ENCODE peak calls at places on chromosomes 5 and 9, in five cellular contexts. One of them, this sample, is unnamed. For H3K4me1, the result is how much of the 10 kb centered on the place peaks cover.

GRCh38 chr5:82421119-82421518 is 143.0 kb upstream of the RPS23 start:
- DNase-seq in CD8-positive, alpha-beta T cell: no peak
- DNase-seq in colonic mucosa: no peak
- DNase-seq in neural progenitor cell: no peak
- DNase-seq in right cardiac atrium: no peak
- DNase-seq in this sample: no peak

GRCh38 chr9:127694890-127695735 is 11.7 kb upstream of the CFAP157 start:
- DNase-seq in CD8-positive, alpha-beta T cell: no peak
- DNase-seq in colonic mucosa: no peak
- DNase-seq in neural progenitor cell: no peak
- DNase-seq in right cardiac atrium: no peak
- DNase-seq in this sample: no peak

GRCh38 chr9:126980231-126980630 is 65.6 kb downstream of the RALGPS1 start:
- DNase-seq in CD8-positive, alpha-beta T cell: no peak
- DNase-seq in colonic mucosa: no peak
- DNase-seq in neural progenitor cell: no peak
- DNase-seq in right cardiac atrium: no peak
- DNase-seq in this sample: no peak

GRCh38 chr9:34498511-34498910 is 24.3 kb downstream of the ENHO start:
- DNase-seq in CD8-positive, alpha-beta T cell: no peak
- DNase-seq in colonic mucosa: no peak
- DNase-seq in neural progenitor cell: no peak
- DNase-seq in right cardiac atrium: no peak
- DNase-seq in this sample: no peak

GRCh38 chr5:180289433-180289832 is 2.5 kb downstream of the MAPK9 start:
- DNase-seq in CD8-positive, alpha-beta T cell: no peak
- DNase-seq in colonic mucosa: peak
- DNase-seq in neural progenitor cell: no peak
- DNase-seq in right cardiac atrium: no peak
- DNase-seq in this sample: peak

GRCh38 chr9:130549093-130549735 is 30.2 kb upstream of the FUBP3 start:
- DNase-seq in CD8-positive, alpha-beta T cell: no peak
- DNase-seq in colonic mucosa: no peak
- DNase-seq in neural progenitor cell: no peak
- DNase-seq in right cardiac atrium: no peak
- DNase-seq in this sample: no peak

GRCh38 chr5:178404987-178405386 is 172.4 kb upstream of the PHYKPL start:
- DNase-seq in CD8-positive, alpha-beta T cell: no peak
- DNase-seq in colonic mucosa: no peak
- DNase-seq in neural progenitor cell: no peak
- DNase-seq in right cardiac atrium: no peak
- DNase-seq in this sample: no peak

GRCh38 chr9:133107961-133108793 is 12.9 kb downstream of the RALGDS start:
- DNase-seq in CD8-positive, alpha-beta T cell: no peak
- DNase-seq in colonic mucosa: no peak
- DNase-seq in neural progenitor cell: no peak
- DNase-seq in right cardiac atrium: peak
- DNase-seq in this sample: no peak

GRCh38 chr9:133584559-133585476 is 24.4 kb downstream of the FAM163B start:
- DNase-seq in CD8-positive, alpha-beta T cell: no peak
- DNase-seq in colonic mucosa: peak
- DNase-seq in neural progenitor cell: peak
- DNase-seq in right cardiac atrium: peak
- DNase-seq in this sample: peak

GRCh38 chr9:131594906-131595675 is 49.8 kb downstream of the PRRT1B start:
- DNase-seq in CD8-positive, alpha-beta T cell: no peak
- DNase-seq in colonic mucosa: no peak
- DNase-seq in neural progenitor cell: no peak
- DNase-seq in right cardiac atrium: peak
- DNase-seq in this sample: no peak

GRCh38 chr5:128579669-128580068 is 41.6 kb upstream of the FBN2 start:
- DNase-seq in CD8-positive, alpha-beta T cell: no peak
- DNase-seq in colonic mucosa: no peak
- DNase-seq in neural progenitor cell: no peak
- DNase-seq in right cardiac atrium: no peak
- DNase-seq in this sample: no peak

GRCh38 chr5:120848883-120849282 is 384.8 kb downstream of the PRR16 start:
- DNase-seq in CD8-positive, alpha-beta T cell: no peak
- DNase-seq in colonic mucosa: no peak
- DNase-seq in neural progenitor cell: peak
- DNase-seq in right cardiac atrium: no peak
- DNase-seq in this sample: no peak

GRCh38 chr9:6216002-6216401 is 395 bp downstream of the IL33 start:
- DNase-seq in CD8-positive, alpha-beta T cell: no peak
- DNase-seq in colonic mucosa: no peak
- DNase-seq in neural progenitor cell: no peak
- DNase-seq in right cardiac atrium: peak
- DNase-seq in this sample: no peak

GRCh38 chr9:131744171-131744714 is 4.4 kb upstream of the RAPGEF1 start:
- DNase-seq in CD8-positive, alpha-beta T cell: peak
- DNase-seq in colonic mucosa: no peak
- DNase-seq in neural progenitor cell: no peak
- DNase-seq in right cardiac atrium: no peak
- DNase-seq in this sample: no peak

GRCh38 chr5:51621156-51621555 is 237.9 kb downstream of the ISL1 start:
- DNase-seq in CD8-positive, alpha-beta T cell: no peak
- DNase-seq in colonic mucosa: no peak
- DNase-seq in neural progenitor cell: peak
- DNase-seq in right cardiac atrium: no peak
- DNase-seq in this sample: no peak

GRCh38 chr5:13987843-13988464 is 43.5 kb upstream of the DNAH5 start:
- DNase-seq in CD8-positive, alpha-beta T cell: no peak
- DNase-seq in colonic mucosa: peak
- DNase-seq in neural progenitor cell: peak
- DNase-seq in right cardiac atrium: peak
- DNase-seq in this sample: peak

GRCh38 chr5:80781356-80781755 is 126.6 kb upstream of the DHFR start:
- DNase-seq in CD8-positive, alpha-beta T cell: no peak
- DNase-seq in colonic mucosa: no peak
- DNase-seq in neural progenitor cell: no peak
- DNase-seq in right cardiac atrium: no peak
- DNase-seq in this sample: no peak

GRCh38 chr9:14482856-14483255 is 168.9 kb upstream of the NFIB start:
- DNase-seq in CD8-positive, alpha-beta T cell: no peak
- DNase-seq in colonic mucosa: no peak
- DNase-seq in neural progenitor cell: no peak
- DNase-seq in right cardiac atrium: no peak
- DNase-seq in this sample: no peak

GRCh38 chr9:38362912-38363588 is 29.5 kb upstream of the ALDH1B1 start:
- DNase-seq in CD8-positive, alpha-beta T cell: no peak
- DNase-seq in colonic mucosa: no peak
- DNase-seq in neural progenitor cell: peak
- DNase-seq in right cardiac atrium: peak
- DNase-seq in this sample: peak

GRCh38 chr5:171309526-171310333 is 682 bp downstream of the TLX3 start:
- DNase-seq in CD8-positive, alpha-beta T cell: no peak
- DNase-seq in colonic mucosa: peak
- DNase-seq in neural progenitor cell: peak
- DNase-seq in right cardiac atrium: no peak
- DNase-seq in this sample: no peak

GRCh38 chr5:74355041-74355440 is 285.5 kb downstream of the ENC1 start:
- DNase-seq in CD8-positive, alpha-beta T cell: no peak
- DNase-seq in colonic mucosa: no peak
- DNase-seq in neural progenitor cell: no peak
- DNase-seq in right cardiac atrium: no peak
- DNase-seq in this sample: no peak

GRCh38 chr5:44389410-44389879 is at the start of gene FGF10:
- DNase-seq in CD8-positive, alpha-beta T cell: no peak
- DNase-seq in colonic mucosa: no peak
- DNase-seq in neural progenitor cell: peak
- DNase-seq in right cardiac atrium: peak
- DNase-seq in this sample: no peak

GRCh38 chr5:392431-392988 is 50.5 kb upstream of the EXOC3 start:
- DNase-seq in CD8-positive, alpha-beta T cell: peak
- DNase-seq in colonic mucosa: peak
- DNase-seq in neural progenitor cell: no peak
- DNase-seq in right cardiac atrium: no peak
- DNase-seq in this sample: no peak

GRCh38 chr9:122684851-122685250 is 9.9 kb downstream of the OR1L3 start:
- DNase-seq in CD8-positive, alpha-beta T cell: no peak
- DNase-seq in colonic mucosa: no peak
- DNase-seq in neural progenitor cell: no peak
- DNase-seq in right cardiac atrium: no peak
- DNase-seq in this sample: no peak

GRCh38 chr9:33820231-33820745 is 3.3 kb downstream of the UBE2R2 start:
- DNase-seq in CD8-positive, alpha-beta T cell: no peak
- DNase-seq in colonic mucosa: no peak
- DNase-seq in neural progenitor cell: no peak
- DNase-seq in right cardiac atrium: no peak
- DNase-seq in this sample: no peak

GRCh38 chr9:32877639-32878217 is 94.4 kb downstream of the TMEM215 start:
- DNase-seq in CD8-positive, alpha-beta T cell: no peak
- DNase-seq in colonic mucosa: no peak
- DNase-seq in neural progenitor cell: no peak
- DNase-seq in right cardiac atrium: no peak
- DNase-seq in this sample: no peak

GRCh38 chr5:56175465-56175864 is 57.7 kb downstream of the ANKRD55 start:
- DNase-seq in CD8-positive, alpha-beta T cell: no peak
- DNase-seq in colonic mucosa: no peak
- DNase-seq in neural progenitor cell: peak
- DNase-seq in right cardiac atrium: no peak
- DNase-seq in this sample: no peak

GRCh38 chr5:82419559-82420332 is 141.6 kb upstream of the RPS23 start:
- DNase-seq in CD8-positive, alpha-beta T cell: no peak
- DNase-seq in colonic mucosa: no peak
- DNase-seq in neural progenitor cell: no peak
- DNase-seq in right cardiac atrium: no peak
- DNase-seq in this sample: no peak

GRCh38 chr9:97638666-97639065 is 5.0 kb downstream of the NCBP1 start:
- DNase-seq in CD8-positive, alpha-beta T cell: no peak
- DNase-seq in colonic mucosa: no peak
- DNase-seq in neural progenitor cell: peak
- DNase-seq in right cardiac atrium: no peak
- DNase-seq in this sample: no peak

GRCh38 chr5:40446910-40447309 is 232.8 kb upstream of the PTGER4 start:
- DNase-seq in CD8-positive, alpha-beta T cell: no peak
- DNase-seq in colonic mucosa: peak
- DNase-seq in neural progenitor cell: no peak
- DNase-seq in right cardiac atrium: no peak
- DNase-seq in this sample: peak

GRCh38 chr9:88777498-88778312 is 213.6 kb upstream of the S1PR3 start:
- DNase-seq in CD8-positive, alpha-beta T cell: no peak
- DNase-seq in colonic mucosa: no peak
- DNase-seq in neural progenitor cell: peak
- DNase-seq in right cardiac atrium: peak
- DNase-seq in this sample: no peak

GRCh38 chr5:169850407-169850806 is 129.9 kb downstream of the INSYN2B start:
- DNase-seq in CD8-positive, alpha-beta T cell: no peak
- DNase-seq in colonic mucosa: no peak
- DNase-seq in neural progenitor cell: no peak
- DNase-seq in right cardiac atrium: no peak
- DNase-seq in this sample: no peak

GRCh38 chr5:133397986-133398645 is 214.2 kb downstream of the FSTL4 start:
- DNase-seq in CD8-positive, alpha-beta T cell: no peak
- DNase-seq in colonic mucosa: no peak
- DNase-seq in neural progenitor cell: no peak
- DNase-seq in right cardiac atrium: no peak
- DNase-seq in this sample: no peak

GRCh38 chr5:133397432-133397831 is 214.9 kb downstream of the FSTL4 start:
- DNase-seq in CD8-positive, alpha-beta T cell: no peak
- DNase-seq in colonic mucosa: no peak
- DNase-seq in neural progenitor cell: no peak
- DNase-seq in right cardiac atrium: no peak
- DNase-seq in this sample: no peak

GRCh38 chr5:133396724-133397123 is 215.6 kb downstream of the FSTL4 start:
- DNase-seq in CD8-positive, alpha-beta T cell: no peak
- DNase-seq in colonic mucosa: no peak
- DNase-seq in neural progenitor cell: no peak
- DNase-seq in right cardiac atrium: no peak
- DNase-seq in this sample: no peak

GRCh38 chr5:133393776-133394476 is 218.4 kb downstream of the FSTL4 start:
- DNase-seq in CD8-positive, alpha-beta T cell: no peak
- DNase-seq in colonic mucosa: peak
- DNase-seq in neural progenitor cell: no peak
- DNase-seq in right cardiac atrium: no peak
- DNase-seq in this sample: no peak

GRCh38 chr5:133396187-133396621 is 216.1 kb downstream of the FSTL4 start:
- DNase-seq in CD8-positive, alpha-beta T cell: no peak
- DNase-seq in colonic mucosa: no peak
- DNase-seq in neural progenitor cell: peak
- DNase-seq in right cardiac atrium: no peak
- DNase-seq in this sample: no peak
- H3K4me1 ChIP-seq in CD8-positive, alpha-beta T cell: under half
- H3K4me1 ChIP-seq in colonic mucosa: under half
- H3K4me1 ChIP-seq in neural progenitor cell: under half
- H3K4me1 ChIP-seq in right cardiac atrium: under half
- H3K4me1 ChIP-seq in this sample: under half

GRCh38 chr9:114280636-114281315 is 42.1 kb upstream of the ORM1 start:
- DNase-seq in CD8-positive, alpha-beta T cell: no peak
- DNase-seq in colonic mucosa: no peak
- DNase-seq in neural progenitor cell: no peak
- DNase-seq in right cardiac atrium: peak
- DNase-seq in this sample: no peak

GRCh38 chr9:114282507-114282906 is 40.4 kb upstream of the ORM1 start:
- DNase-seq in CD8-positive, alpha-beta T cell: no peak
- DNase-seq in colonic mucosa: no peak
- DNase-seq in neural progenitor cell: no peak
- DNase-seq in right cardiac atrium: peak
- DNase-seq in this sample: no peak

GRCh38 chr9:114282926-114283325 is 40.0 kb upstream of the ORM1 start:
- DNase-seq in CD8-positive, alpha-beta T cell: no peak
- DNase-seq in colonic mucosa: no peak
- DNase-seq in neural progenitor cell: no peak
- DNase-seq in right cardiac atrium: peak
- DNase-seq in this sample: no peak

GRCh38 chr9:114281421-114282103 is 41.3 kb upstream of the ORM1 start:
- DNase-seq in CD8-positive, alpha-beta T cell: no peak
- DNase-seq in colonic mucosa: no peak
- DNase-seq in neural progenitor cell: no peak
- DNase-seq in right cardiac atrium: peak
- DNase-seq in this sample: no peak

DNA sequence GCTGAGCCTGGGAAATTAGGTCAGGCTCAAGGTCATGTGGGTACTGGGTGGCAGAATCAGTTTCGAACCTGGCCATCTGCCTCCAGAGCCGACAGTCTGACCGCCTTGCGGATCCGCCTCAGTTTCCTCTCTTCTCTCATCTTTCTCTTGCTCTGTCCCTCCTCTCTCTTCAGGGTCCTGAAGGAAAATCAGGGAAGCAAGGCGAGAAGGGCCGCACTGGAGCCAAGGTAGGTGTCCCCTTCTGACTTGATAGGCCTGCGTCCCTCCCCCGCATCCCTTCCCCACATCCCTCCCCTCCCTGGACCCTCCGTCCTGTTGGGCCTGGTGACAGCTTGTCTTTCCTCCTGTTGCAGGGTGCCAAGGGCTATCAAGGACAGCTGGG is 40.8 kb upstream of the ORM1 start:
- DNase-seq in CD8-positive, alpha-beta T cell: no peak
- DNase-seq in colonic mucosa: no peak
- DNase-seq in neural progenitor cell: no peak
- DNase-seq in right cardiac atrium: peak
- DNase-seq in this sample: no peak
- H3K4me1 ChIP-seq in CD8-positive, alpha-beta T cell: under half
- H3K4me1 ChIP-seq in colonic mucosa: under half
- H3K4me1 ChIP-seq in neural progenitor cell: under half
- H3K4me1 ChIP-seq in right cardiac atrium: under half
- H3K4me1 ChIP-seq in this sample: under half

GRCh38 chr9:87607859-87608258 is 110.2 kb downstream of the DAPK1 start:
- DNase-seq in CD8-positive, alpha-beta T cell: no peak
- DNase-seq in colonic mucosa: no peak
- DNase-seq in neural progenitor cell: no peak
- DNase-seq in right cardiac atrium: no peak
- DNase-seq in this sample: no peak
- H3K4me1 ChIP-seq in CD8-positive, alpha-beta T cell: under half
- H3K4me1 ChIP-seq in colonic mucosa: under half
- H3K4me1 ChIP-seq in neural progenitor cell: under half
- H3K4me1 ChIP-seq in right cardiac atrium: under half
- H3K4me1 ChIP-seq in this sample: under half

GRCh38 chr5:111741270-111741669 is 15.7 kb downstream of the NREP start:
- DNase-seq in CD8-positive, alpha-beta T cell: no peak
- DNase-seq in colonic mucosa: no peak
- DNase-seq in neural progenitor cell: no peak
- DNase-seq in right cardiac atrium: no peak
- DNase-seq in this sample: no peak
- H3K4me1 ChIP-seq in CD8-positive, alpha-beta T cell: under half
- H3K4me1 ChIP-seq in colonic mucosa: under half
- H3K4me1 ChIP-seq in neural progenitor cell: half or more
- H3K4me1 ChIP-seq in right cardiac atrium: under half
- H3K4me1 ChIP-seq in this sample: under half